ENCODE peak calls at places on chromosomes 11 and 22, in ten cellular contexts. I, B, Y, V, S, A, T, F, X and W are unnamed samples.

GRCh38 chr11:61007383-61007970 is 36.0 kb downstream of the CD6 start:
- DNase-seq in X (no peak), T (peak; percentile 62), B (no peak), A (no peak), F (no peak), V (peak; percentile 70), S (no peak), I (peak; percentile 61), Y (no peak), W (no peak)

GRCh38 chr11:133956650-133957633 is at the start of gene IGSF9B:
- DNase-seq in T (peak; percentile 98), F (peak; percentile 93), V (peak; percentile 93), A (peak; percentile 88), B (peak; percentile 87), I (peak; percentile 92), X (peak; percentile 45), S (peak; percentile 87), Y (peak; percentile 82), W (peak; percentile 84)

GRCh38 chr22:22479999-22480532 is 28.5 kb downstream of the ZNF280B start:
- DNase-seq in F (no peak), T (no peak), I (no peak), A (no peak), B (no peak), X (no peak), V (no peak), S (no peak), Y (peak; percentile 3), W (no peak)

GRCh38 chr11:11422291-11423128 is 69.5 kb upstream of the CSNK2A3 start:
- DNase-seq in I (no peak), B (no peak), V (no peak), X (no peak), Y (no peak), F (no peak), A (no peak), S (no peak), T (no peak), W (no peak)

GRCh38 chr11:92804388-92804787 is 165.1 kb upstream of the MTNR1B start:
- DNase-seq in S (no peak), V (no peak), B (no peak), T (no peak), Y (no peak), X (no peak), F (no peak), I (no peak), A (no peak), W (no peak)

GRCh38 chr11:24900524-24900923 is 403.7 kb downstream of the LUZP2 start:
- DNase-seq in B (no peak), T (no peak), F (no peak), S (no peak), A (no peak), X (no peak), I (no peak), Y (no peak), V (no peak), W (no peak)

GRCh38 chr22:28247667-28248363 is 328.8 kb upstream of the PITPNB start:
- DNase-seq in X (peak; percentile 6), T (peak; percentile 27), Y (no peak), F (no peak), I (peak; percentile 64), A (no peak), S (no peak), B (no peak), V (no peak), W (no peak)

GRCh38 chr11:73553266-73553665 is 44.6 kb downstream of the FAM168A start:
- DNase-seq in A (no peak), X (no peak), S (no peak), T (no peak), Y (no peak), I (no peak), V (no peak), B (no peak), F (no peak), W (no peak)

GRCh38 chr11:22769081-22769480 is 60.5 kb downstream of the SVIP start:
- DNase-seq in S (no peak), I (no peak), V (no peak), F (no peak), X (no peak), A (no peak), T (no peak), B (no peak), Y (no peak), W (no peak)

GRCh38 chr11:108709741-108710140 is 44.9 kb downstream of the DDX10 start:
- DNase-seq in V (no peak), F (no peak), S (no peak), X (no peak), A (no peak), T (no peak), I (no peak), Y (no peak), B (no peak), W (no peak)

GRCh38 chr11:114083256-114084252 is 24.0 kb downstream of the ZBTB16 start:
- DNase-seq in A (no peak), V (no peak), Y (no peak), T (no peak), B (no peak), S (peak; percentile 54), X (no peak), F (no peak), I (no peak), W (no peak)

GRCh38 chr22:20610243-20610686 is 102.9 kb downstream of the MED15 start:
- DNase-seq in S (no peak), I (no peak), X (no peak), T (no peak), A (no peak), B (peak; percentile 30), V (no peak), Y (no peak), F (no peak), W (no peak)

GRCh38 chr11:10518123-10518522 is 22.9 kb downstream of the RNF141 start:
- DNase-seq in S (no peak), X (no peak), A (no peak), T (no peak), V (no peak), I (no peak), Y (no peak), F (no peak), B (no peak), W (no peak)

GRCh38 chr11:45385844-45386243 is 99.7 kb upstream of the SYT13 start:
- DNase-seq in B (no peak), S (no peak), F (peak; percentile 70), A (no peak), I (no peak), Y (no peak), T (no peak), V (no peak), X (no peak), W (no peak)

GRCh38 chr11:114108501-114109205 is 49.1 kb downstream of the ZBTB16 start:
- DNase-seq in Y (no peak), X (no peak), S (no peak), I (no peak), V (no peak), A (no peak), F (no peak), B (no peak), T (no peak), W (no peak)

GRCh38 chr11:23078289-23078971 is 218.2 kb upstream of the CCDC179 start:
- DNase-seq in V (no peak), X (no peak), I (no peak), T (no peak), F (no peak), A (no peak), S (no peak), Y (peak; percentile 8), B (no peak), W (no peak)

GRCh38 chr11:69630009-69630870 is 10.7 kb upstream of the CCND1 start:
- DNase-seq in B (no peak), F (no peak), V (no peak), Y (no peak), X (no peak), A (no peak), I (peak; percentile 71), S (no peak), T (no peak), W (no peak)

GRCh38 chr11:123702137-123702536 is 39.3 kb downstream of the ZNF202 start:
- DNase-seq in I (no peak), Y (peak; percentile 33), T (no peak), X (no peak), A (no peak), B (no peak), S (peak; percentile 83), V (no peak), F (no peak), W (no peak)

GRCh38 chr11:123157995-123158394 is 37.1 kb downstream of the CLMP start:
- DNase-seq in Y (no peak), F (no peak), T (no peak), B (no peak), I (no peak), A (no peak), X (no peak), V (no peak), S (no peak), W (no peak)

GRCh38 chr11:19101803-19102520 is 15.0 kb upstream of the ZDHHC13 start:
- DNase-seq in I (no peak), S (no peak), B (no peak), X (no peak), T (no peak), A (no peak), V (no peak), F (no peak), Y (no peak), W (no peak)

GRCh38 chr22:30238661-30239420 is 7.7 kb downstream of the LIF start:
- DNase-seq in F (no peak), B (no peak), S (no peak), X (no peak), V (no peak), Y (peak; percentile 88), T (peak; percentile 72), A (no peak), I (peak; percentile 60), W (no peak)

GRCh38 chr22:42819412-42820069 is 37.5 kb downstream of the ARFGAP3 start:
- DNase-seq in Y (no peak), S (no peak), B (no peak), I (no peak), A (no peak), F (no peak), X (no peak), T (no peak), V (no peak), W (no peak)

GRCh38 chr11:45409587-45409986 is 123.4 kb upstream of the SYT13 start:
- DNase-seq in A (no peak), B (no peak), I (peak; percentile 74), V (no peak), Y (no peak), F (no peak), T (no peak), X (no peak), S (no peak), W (no peak)

GRCh38 chr11:10751581-10751940 is 515 bp downstream of the CTR9 start:
- DNase-seq in T (no peak), B (no peak), V (no peak), S (no peak), F (no peak), Y (no peak), X (no peak), A (no peak), I (no peak), W (no peak)

GRCh38 chr11:110565344-110565684 is 135.6 kb downstream of the FDX1 start:
- DNase-seq in X (no peak), T (no peak), I (peak; percentile 97), F (no peak), S (peak; percentile 8), Y (peak; percentile 63), B (no peak), A (no peak), V (no peak), W (no peak)